ENCODE peak calls at places on chromosomes 7 and 10, in five cellular contexts. One of them, this sample, is unnamed.

GRCh38 chr10:34299105-34299611 is 515.9 kb downstream of the PARD3 start:
- DNase-seq in thoracic aorta: no peak
- DNase-seq in MCF 10A: peak; percentile 26
- DNase-seq in right atrium auricular region: no peak
- DNase-seq in psoas muscle: no peak
- DNase-seq in this sample: no peak

GRCh38 chr7:122143376-122143750 is 686 bp downstream of the AASS start:
- DNase-seq in thoracic aorta: no peak
- DNase-seq in MCF 10A: peak; percentile 27
- DNase-seq in right atrium auricular region: peak; percentile 60
- DNase-seq in psoas muscle: peak; percentile 45
- DNase-seq in this sample: no peak

GRCh38 chr7:27492224-27492623 is 170.5 kb downstream of the HIBADH start:
- DNase-seq in thoracic aorta: no peak
- DNase-seq in MCF 10A: no peak
- DNase-seq in right atrium auricular region: no peak
- DNase-seq in psoas muscle: no peak
- DNase-seq in this sample: no peak

GRCh38 chr7:9939171-9939570 is 1034.5 kb upstream of the PHF14 start:
- DNase-seq in thoracic aorta: no peak
- DNase-seq in MCF 10A: no peak
- DNase-seq in right atrium auricular region: no peak
- DNase-seq in psoas muscle: no peak
- DNase-seq in this sample: no peak

GRCh38 chr10:103845983-103846382 is 9.4 kb downstream of the SH3PXD2A start:
- DNase-seq in thoracic aorta: no peak
- DNase-seq in MCF 10A: no peak
- DNase-seq in right atrium auricular region: no peak
- DNase-seq in psoas muscle: peak; percentile 69
- DNase-seq in this sample: no peak

GRCh38 chr7:15753834-15754600 is 67.5 kb upstream of the MEOX2 start:
- DNase-seq in thoracic aorta: no peak
- DNase-seq in MCF 10A: no peak
- DNase-seq in right atrium auricular region: no peak
- DNase-seq in psoas muscle: no peak
- DNase-seq in this sample: no peak

GRCh38 chr10:119299531-119299930 is 92.2 kb downstream of the GRK5 start:
- DNase-seq in thoracic aorta: no peak
- DNase-seq in MCF 10A: no peak
- DNase-seq in right atrium auricular region: no peak
- DNase-seq in psoas muscle: no peak
- DNase-seq in this sample: no peak

GRCh38 chr10:60384006-60384405 is 5.7 kb downstream of the ANK3 start:
- DNase-seq in thoracic aorta: no peak
- DNase-seq in MCF 10A: peak; percentile 14
- DNase-seq in right atrium auricular region: no peak
- DNase-seq in psoas muscle: no peak
- DNase-seq in this sample: no peak

GRCh38 chr7:47132471-47132870 is 449.4 kb downstream of the TNS3 start:
- DNase-seq in thoracic aorta: no peak
- DNase-seq in MCF 10A: no peak
- DNase-seq in right atrium auricular region: no peak
- DNase-seq in psoas muscle: no peak
- DNase-seq in this sample: no peak

GRCh38 chr10:99506416-99506815 is 26.3 kb upstream of the NKX2-3 start:
- DNase-seq in thoracic aorta: no peak
- DNase-seq in MCF 10A: no peak
- DNase-seq in right atrium auricular region: no peak
- DNase-seq in psoas muscle: no peak
- DNase-seq in this sample: no peak

GRCh38 chr10:44936314-44936975 is 23.2 kb upstream of the RASSF4 start:
- DNase-seq in thoracic aorta: no peak
- DNase-seq in MCF 10A: no peak
- DNase-seq in right atrium auricular region: no peak
- DNase-seq in psoas muscle: no peak
- DNase-seq in this sample: no peak

GRCh38 chr10:22437620-22438588 is 92.6 kb downstream of the SPAG6 start:
- DNase-seq in thoracic aorta: no peak
- DNase-seq in MCF 10A: no peak
- DNase-seq in right atrium auricular region: no peak
- DNase-seq in psoas muscle: no peak
- DNase-seq in this sample: no peak

GRCh38 chr7:47474211-47474936 is 107.5 kb downstream of the TNS3 start:
- DNase-seq in thoracic aorta: no peak
- DNase-seq in MCF 10A: no peak
- DNase-seq in right atrium auricular region: no peak
- DNase-seq in psoas muscle: no peak
- DNase-seq in this sample: no peak

GRCh38 chr7:121140790-121141189 is 152.3 kb downstream of the CPED1 start:
- DNase-seq in thoracic aorta: no peak
- DNase-seq in MCF 10A: no peak
- DNase-seq in right atrium auricular region: no peak
- DNase-seq in psoas muscle: no peak
- DNase-seq in this sample: no peak

GRCh38 chr7:132307465-132307864 is 268.8 kb downstream of the PLXNA4 start:
- DNase-seq in thoracic aorta: no peak
- DNase-seq in MCF 10A: no peak
- DNase-seq in right atrium auricular region: no peak
- DNase-seq in psoas muscle: no peak
- DNase-seq in this sample: no peak
- TF ChIP-seq CTCF in thoracic aorta: no peak
- TF ChIP-seq CTCF in MCF 10A: no peak
- TF ChIP-seq CTCF in right atrium auricular region: no peak
- TF ChIP-seq CTCF in psoas muscle: no peak
- TF ChIP-seq CTCF in this sample: no peak

GRCh38 chr7:33757563-33758165 is 147.7 kb upstream of the BMPER start:
- DNase-seq in thoracic aorta: no peak
- DNase-seq in MCF 10A: peak; percentile 61
- DNase-seq in right atrium auricular region: no peak
- DNase-seq in psoas muscle: no peak
- DNase-seq in this sample: no peak
- TF ChIP-seq CTCF in thoracic aorta: peak; percentile 68
- TF ChIP-seq CTCF in MCF 10A: peak; percentile 55
- TF ChIP-seq CTCF in right atrium auricular region: peak; percentile 66
- TF ChIP-seq CTCF in psoas muscle: peak; percentile 74
- TF ChIP-seq CTCF in this sample: peak; percentile 75

GRCh38 chr10:77590344-77591237 is 47.0 kb downstream of the KCNMA1 start:
- DNase-seq in thoracic aorta: peak; percentile 62
- DNase-seq in MCF 10A: no peak
- DNase-seq in right atrium auricular region: no peak
- DNase-seq in psoas muscle: peak; percentile 60
- DNase-seq in this sample: no peak

GRCh38 chr10:77586719-77587423 is 50.7 kb downstream of the KCNMA1 start:
- DNase-seq in thoracic aorta: no peak
- DNase-seq in MCF 10A: peak; percentile 92
- DNase-seq in right atrium auricular region: no peak
- DNase-seq in psoas muscle: peak; percentile 78
- DNase-seq in this sample: no peak

GRCh38 chr10:77583527-77583926 is 54.1 kb downstream of the KCNMA1 start:
- DNase-seq in thoracic aorta: no peak
- DNase-seq in MCF 10A: no peak
- DNase-seq in right atrium auricular region: no peak
- DNase-seq in psoas muscle: no peak
- DNase-seq in this sample: no peak

GRCh38 chr10:77588886-77589285 is 48.7 kb downstream of the KCNMA1 start:
- DNase-seq in thoracic aorta: no peak
- DNase-seq in MCF 10A: no peak
- DNase-seq in right atrium auricular region: no peak
- DNase-seq in psoas muscle: no peak
- DNase-seq in this sample: no peak

GRCh38 chr10:77587424-77587806 is 50.2 kb downstream of the KCNMA1 start:
- DNase-seq in thoracic aorta: no peak
- DNase-seq in MCF 10A: no peak
- DNase-seq in right atrium auricular region: no peak
- DNase-seq in psoas muscle: no peak
- DNase-seq in this sample: no peak
- TF ChIP-seq CTCF in thoracic aorta: no peak
- TF ChIP-seq CTCF in MCF 10A: no peak
- TF ChIP-seq CTCF in right atrium auricular region: no peak
- TF ChIP-seq CTCF in psoas muscle: no peak
- TF ChIP-seq CTCF in this sample: no peak

DNA sequence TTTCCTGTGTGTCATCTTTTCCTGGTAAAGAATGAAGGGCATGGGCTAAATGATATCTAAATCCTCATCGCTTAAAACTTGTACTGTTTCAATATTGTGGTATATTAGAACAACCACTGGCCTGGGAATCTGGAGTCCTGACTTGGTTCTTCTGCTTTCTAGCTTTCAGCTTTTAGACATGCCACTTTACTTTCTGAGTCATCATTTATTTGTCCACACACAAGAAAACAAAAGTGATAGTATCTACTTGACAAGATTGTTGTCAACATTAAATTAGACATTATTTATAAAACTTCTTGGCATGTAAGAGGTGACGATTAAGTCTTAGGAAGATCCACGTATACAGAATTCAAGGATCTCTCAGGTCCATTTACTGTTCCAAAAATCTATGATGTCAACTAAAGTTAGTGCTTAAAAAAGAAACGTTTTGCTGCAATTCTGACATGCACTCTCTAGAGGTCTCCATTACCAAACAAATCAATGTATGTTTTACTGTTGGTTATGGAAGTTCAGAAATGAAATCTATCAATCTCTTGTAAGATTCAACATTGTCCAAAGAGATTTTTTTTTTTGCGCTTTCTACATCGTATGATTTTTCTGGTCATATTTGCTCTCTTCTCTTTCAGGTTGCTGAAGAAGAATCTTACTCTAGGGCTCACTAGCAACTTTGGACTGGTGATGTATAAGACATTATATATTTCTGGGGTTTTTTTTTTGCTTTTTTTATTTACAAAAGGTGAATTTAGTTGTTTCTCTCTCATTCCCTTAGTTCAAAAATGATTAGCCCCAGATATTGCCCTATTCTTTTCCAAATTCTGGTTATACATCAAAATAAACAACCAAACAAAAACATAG is 53.6 kb upstream of the DYNC1I1 start:
- DNase-seq in thoracic aorta: no peak
- DNase-seq in MCF 10A: peak; percentile 31
- DNase-seq in right atrium auricular region: no peak
- DNase-seq in psoas muscle: no peak
- DNase-seq in this sample: no peak
- TF ChIP-seq CTCF in thoracic aorta: peak; percentile 26
- TF ChIP-seq CTCF in MCF 10A: peak; percentile 35
- TF ChIP-seq CTCF in right atrium auricular region: peak; percentile 14
- TF ChIP-seq CTCF in psoas muscle: peak; percentile 26
- TF ChIP-seq CTCF in this sample: peak; percentile 70

GRCh38 chr10:96814264-96814663 is 17.8 kb upstream of the LCOR start:
- DNase-seq in thoracic aorta: no peak
- DNase-seq in MCF 10A: peak; percentile 48
- DNase-seq in right atrium auricular region: no peak
- DNase-seq in psoas muscle: no peak
- DNase-seq in this sample: no peak
- TF ChIP-seq CTCF in thoracic aorta: no peak
- TF ChIP-seq CTCF in MCF 10A: no peak
- TF ChIP-seq CTCF in right atrium auricular region: no peak
- TF ChIP-seq CTCF in psoas muscle: no peak
- TF ChIP-seq CTCF in this sample: no peak

GRCh38 chr10:71031601-71032000 is 143.2 kb upstream of the PCBD1 start:
- DNase-seq in thoracic aorta: no peak
- DNase-seq in MCF 10A: no peak
- DNase-seq in right atrium auricular region: no peak
- DNase-seq in psoas muscle: no peak
- DNase-seq in this sample: no peak

GRCh38 chr10:71035511-71036278 is 147.3 kb upstream of the PCBD1 start:
- DNase-seq in thoracic aorta: no peak
- DNase-seq in MCF 10A: no peak
- DNase-seq in right atrium auricular region: no peak
- DNase-seq in psoas muscle: no peak
- DNase-seq in this sample: no peak

GRCh38 chr10:71036279-71036535 is 147.8 kb upstream of the PCBD1 start:
- DNase-seq in thoracic aorta: no peak
- DNase-seq in MCF 10A: no peak
- DNase-seq in right atrium auricular region: no peak
- DNase-seq in psoas muscle: no peak
- DNase-seq in this sample: no peak

GRCh38 chr10:71032887-71033286 is 144.5 kb upstream of the PCBD1 start:
- DNase-seq in thoracic aorta: no peak
- DNase-seq in MCF 10A: no peak
- DNase-seq in right atrium auricular region: no peak
- DNase-seq in psoas muscle: no peak
- DNase-seq in this sample: no peak

GRCh38 chr10:71033396-71033980 is 145.1 kb upstream of the PCBD1 start:
- DNase-seq in thoracic aorta: no peak
- DNase-seq in MCF 10A: no peak
- DNase-seq in right atrium auricular region: no peak
- DNase-seq in psoas muscle: no peak
- DNase-seq in this sample: no peak
- TF ChIP-seq CTCF in thoracic aorta: no peak
- TF ChIP-seq CTCF in MCF 10A: no peak
- TF ChIP-seq CTCF in right atrium auricular region: no peak
- TF ChIP-seq CTCF in psoas muscle: no peak
- TF ChIP-seq CTCF in this sample: no peak

GRCh38 chr7:138981332-138982203 is at the start of gene KIAA1549:
- DNase-seq in thoracic aorta: no peak
- DNase-seq in MCF 10A: peak; percentile 65
- DNase-seq in right atrium auricular region: no peak
- DNase-seq in psoas muscle: peak; percentile 70
- DNase-seq in this sample: peak; percentile 90
- TF ChIP-seq CTCF in thoracic aorta: no peak
- TF ChIP-seq CTCF in MCF 10A: peak; percentile 31
- TF ChIP-seq CTCF in right atrium auricular region: no peak
- TF ChIP-seq CTCF in psoas muscle: peak; percentile 34
- TF ChIP-seq CTCF in this sample: peak; percentile 41